ENCODE peak calls at places on chromosomes 1 and 21, in seven cellular contexts. X, W, E, A, Z, G and I are unnamed samples.
A peak's percentile ranks its signal among the peaks of the same experiment; 100 is the strongest.

GRCh38 chr1:17232759-17233661 is 15.9 kb upstream of the PADI3 start:
- DNase-seq in X (no peak), W (peak; percentile 42), E (no peak), A (peak; percentile 91), Z (no peak), G (no peak), I (no peak)

GRCh38 chr1:32361674-32362473 is 411 bp downstream of the FAM229A start:
- DNase-seq in X (peak; percentile 88), W (peak; percentile 34), E (peak; percentile 80), A (no peak), Z (peak; percentile 79), G (peak; percentile 56), I (peak; percentile 49)

GRCh38 chr1:156426015-156426414 is 57.0 kb downstream of the RHBG start:
- DNase-seq in X (no peak), W (no peak), E (no peak), A (no peak), Z (no peak), G (no peak), I (no peak)

GRCh38 chr1:232445361-232446106 is 184.4 kb downstream of the SIPA1L2 start:
- DNase-seq in X (no peak), W (no peak), E (no peak), A (peak; percentile 22), Z (no peak), G (no peak), I (no peak)

GRCh38 chr1:86499987-86500593 is 31.4 kb downstream of the CLCA1 start:
- DNase-seq in X (no peak), W (no peak), E (no peak), A (peak; percentile 32), Z (no peak), G (no peak), I (no peak)

GRCh38 chr1:17018849-17019248 is 7.1 kb upstream of the ATP13A2 start:
- DNase-seq in X (no peak), W (no peak), E (peak; percentile 25), A (no peak), Z (no peak), G (no peak), I (no peak)

GRCh38 chr21:38089763-38090046 is 167.1 kb upstream of the KCNJ15 start:
- DNase-seq in X (no peak), W (no peak), E (no peak), A (no peak), Z (no peak), G (no peak), I (no peak)

GRCh38 chr1:216124382-216124781 is 298.9 kb downstream of the USH2A start:
- DNase-seq in X (no peak), W (no peak), E (no peak), A (no peak), Z (no peak), G (no peak), I (no peak)

GRCh38 chr1:12477301-12477700 is 140.7 kb downstream of the DHRS3 start:
- DNase-seq in X (no peak), W (no peak), E (no peak), A (no peak), Z (no peak), G (no peak), I (no peak)

GRCh38 chr1:12473596-12474329 is 144.2 kb downstream of the DHRS3 start:
- DNase-seq in X (no peak), W (no peak), E (peak; percentile 71), A (peak; percentile 30), Z (no peak), G (no peak), I (no peak)

GRCh38 chr1:12475947-12476346 is 142.1 kb downstream of the DHRS3 start:
- DNase-seq in X (no peak), W (peak; percentile 80), E (no peak), A (peak; percentile 25), Z (no peak), G (no peak), I (no peak)

GRCh38 chr1:12472798-12473551 is 145.0 kb downstream of the DHRS3 start:
- DNase-seq in X (no peak), W (no peak), E (no peak), A (no peak), Z (no peak), G (no peak), I (no peak)

DNA sequence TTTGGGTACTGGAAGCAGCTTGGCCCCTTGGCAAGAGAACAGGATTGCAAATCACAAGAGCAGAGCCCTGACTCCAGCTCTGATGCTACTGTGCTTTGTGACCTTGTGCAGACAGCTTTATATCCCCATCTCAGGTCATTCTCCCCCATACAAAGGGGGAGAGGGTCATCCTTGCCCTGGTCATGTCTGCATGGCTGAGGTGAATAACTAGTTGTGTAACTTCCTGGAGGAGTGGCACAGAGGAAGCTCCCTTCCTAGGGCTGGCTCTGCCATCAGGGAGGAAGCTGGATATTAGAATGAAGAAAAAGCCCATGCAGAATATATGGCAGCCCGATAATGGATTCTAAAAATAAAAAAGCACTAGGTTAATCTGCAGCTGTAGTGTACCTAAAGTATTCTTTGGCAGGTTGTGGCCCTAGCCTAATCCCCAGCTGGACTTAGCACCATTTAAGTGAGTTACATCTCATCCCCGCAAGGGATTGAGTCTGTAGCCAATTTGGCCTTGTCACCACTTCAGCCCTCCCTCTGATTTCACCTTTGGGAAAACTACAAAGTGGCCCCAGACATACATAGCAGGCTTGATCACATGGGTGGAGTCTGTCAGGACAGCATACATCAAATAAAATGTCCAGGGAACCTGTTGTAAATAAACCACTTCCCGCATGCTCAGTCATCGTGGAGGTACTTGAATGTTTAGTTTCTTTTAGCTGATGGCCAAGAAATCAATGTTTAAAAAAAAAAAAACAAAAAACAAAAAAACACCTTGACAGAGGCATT is 142.7 kb downstream of the DHRS3 start:
- DNase-seq in X (no peak), W (peak; percentile 85), E (no peak), A (no peak), Z (no peak), G (peak; percentile 44), I (no peak)
- H3K4me1 ChIP-seq in X (peaks cover 21% of the 10 kb centered on the region), W (peaks cover 50% of the 10 kb centered on the region), E (peaks cover 57% of the 10 kb centered on the region), A (peaks cover 36% of the 10 kb centered on the region), Z (no peaks in the 10 kb centered on the region), G (peaks cover 80% of the 10 kb centered on the region), I (peaks cover 81% of the 10 kb centered on the region)

GRCh38 chr1:3192359-3192758 is 123.4 kb downstream of the PRDM16 start:
- DNase-seq in X (no peak), W (no peak), E (no peak), A (no peak), Z (no peak), G (no peak), I (peak; percentile 49)
- TF ChIP-seq POLR2A in X (no peak), W (no peak), E (no peak), A (no peak), Z (no peak), G (no peak), I (no peak)

GRCh38 chr21:36641886-36642285 is 57.0 kb upstream of the SIM2 start:
- DNase-seq in X (no peak), W (no peak), E (peak; percentile 14), A (no peak), Z (no peak), G (no peak), I (no peak)
- H3K4me1 ChIP-seq in X (no peaks in the 10 kb centered on the region), W (no peaks in the 10 kb centered on the region), E (no peaks in the 10 kb centered on the region), A (peaks cover 1% of the 10 kb centered on the region), Z (no peaks in the 10 kb centered on the region), G (no peaks in the 10 kb centered on the region), I (peaks cover 20% of the 10 kb centered on the region)

GRCh38 chr1:151905070-151905442 is 4.3 kb downstream of the THEM4 start:
- DNase-seq in X (no peak), W (no peak), E (no peak), A (no peak), Z (no peak), G (no peak), I (no peak)

GRCh38 chr1:151908228-151908691 is 1.1 kb downstream of the THEM4 start:
- DNase-seq in X (no peak), W (no peak), E (no peak), A (peak; percentile 24), Z (no peak), G (no peak), I (no peak)

GRCh38 chr1:151907363-151908139 is 1.8 kb downstream of the THEM4 start:
- DNase-seq in X (no peak), W (no peak), E (no peak), A (no peak), Z (no peak), G (no peak), I (no peak)

GRCh38 chr1:151912973-151913372 is 3.7 kb upstream of the THEM4 start:
- DNase-seq in X (no peak), W (no peak), E (no peak), A (no peak), Z (no peak), G (no peak), I (no peak)

DNA sequence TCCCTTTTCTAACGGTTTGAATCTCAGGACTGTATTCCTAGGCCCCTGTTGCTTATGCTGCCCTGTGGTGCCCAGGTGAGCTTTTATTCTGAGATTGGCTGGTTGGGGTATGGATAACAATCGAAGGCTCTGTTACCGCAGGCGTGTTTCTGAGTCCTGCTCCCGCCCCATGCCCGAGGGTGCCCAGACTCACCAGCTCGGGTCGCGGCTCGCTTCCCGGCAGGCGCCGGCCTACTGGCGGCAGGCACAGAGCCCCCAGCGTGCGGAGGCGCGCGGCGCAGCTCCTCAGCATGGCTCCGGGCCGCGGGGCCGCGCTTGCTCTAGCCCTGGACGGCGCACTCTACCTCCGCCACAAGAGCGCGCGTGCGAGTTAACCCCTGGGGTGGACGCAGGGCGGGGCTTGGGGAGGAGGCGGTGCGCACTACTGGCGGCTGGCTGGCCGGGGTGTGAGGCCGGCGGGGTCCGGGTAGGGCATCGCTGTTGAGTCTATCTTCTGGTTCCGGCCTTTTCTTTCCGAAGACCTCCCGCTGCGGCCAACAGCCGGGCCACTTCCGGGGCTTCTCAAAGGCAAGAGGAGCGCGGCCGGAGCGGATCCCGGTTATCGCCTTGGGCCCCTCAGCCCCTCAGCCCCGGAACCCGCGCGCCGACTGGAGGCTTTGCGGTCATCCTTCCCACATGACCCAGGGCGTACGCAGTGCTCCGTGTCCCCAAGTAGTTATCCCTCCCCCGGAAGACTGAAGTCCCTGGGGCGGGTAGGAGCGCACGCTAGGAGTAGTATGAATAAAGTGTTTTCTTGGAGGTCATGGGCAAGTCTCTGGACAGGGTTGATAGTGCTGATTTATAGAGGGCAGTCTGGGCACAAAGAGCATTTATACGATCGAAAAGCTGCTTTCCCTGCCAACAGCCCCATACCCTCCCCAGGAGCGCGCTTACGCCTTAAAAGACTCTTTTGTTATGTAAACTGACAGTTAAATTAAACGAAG is at the start of gene THEM4:
- DNase-seq in X (peak; percentile 99), W (peak; percentile 94), E (peak; percentile 98), A (peak; percentile 96), Z (peak; percentile 98), G (peak; percentile 98), I (peak; percentile 98)
- TF ChIP-seq POLR2A in X (peak; percentile 58), W (peak; percentile 92), E (peak; percentile 69), A (peak; percentile 85), Z (peak; percentile 98), G (peak; percentile 86), I (no peak)

GRCh38 chr1:12599657-12600056 is 18.4 kb downstream of the DHRS3 start:
- DNase-seq in X (no peak), W (no peak), E (no peak), A (no peak), Z (no peak), G (no peak), I (no peak)

GRCh38 chr1:12600335-12600734 is 17.7 kb downstream of the DHRS3 start:
- DNase-seq in X (peak; percentile 85), W (peak; percentile 44), E (peak; percentile 84), A (no peak), Z (peak; percentile 67), G (peak; percentile 68), I (peak; percentile 93)

GRCh38 chr1:12602633-12603024 is 15.4 kb downstream of the DHRS3 start:
- DNase-seq in X (no peak), W (no peak), E (no peak), A (no peak), Z (no peak), G (no peak), I (no peak)

GRCh38 chr1:12601690-12602632 is 16.0 kb downstream of the DHRS3 start:
- DNase-seq in X (no peak), W (no peak), E (no peak), A (peak; percentile 97), Z (peak; percentile 80), G (no peak), I (no peak)

GRCh38 chr1:12600880-12601633 is 17.0 kb downstream of the DHRS3 start:
- DNase-seq in X (peak; percentile 60), W (no peak), E (no peak), A (no peak), Z (peak; percentile 58), G (peak; percentile 67), I (peak; percentile 68)
- H3K4me1 ChIP-seq in X (peaks cover 28% of the 10 kb centered on the region), W (peaks cover 57% of the 10 kb centered on the region), E (peaks cover 89% of the 10 kb centered on the region), A (peaks cover 35% of the 10 kb centered on the region), Z (peaks cover 3% of the 10 kb centered on the region), G (peaks cover 90% of the 10 kb centered on the region), I (peaks cover 98% of the 10 kb centered on the region)